ENCODE peak calls at places on chromosomes 2 and 18, in ten cellular contexts. D, W, V, O, T, H, R, F, M and B are unnamed samples.

GRCh38 chr2:159818940-159819339 is 20.9 kb upstream of the CD302 start:
- DNase-seq in D (no peak), W (no peak), V (no peak), O (no peak), T (no peak), H (no peak), R (no peak), F (no peak), M (no peak), B (no peak)

GRCh38 chr2:240688563-240688919 is 3.1 kb upstream of the AQP12A start:
- DNase-seq in D (no peak), W (no peak), V (no peak), O (no peak), T (no peak), H (no peak), R (no peak), F (peak; percentile 53), M (no peak), B (no peak)

GRCh38 chr18:76991021-76991688 is 141.4 kb downstream of the MBP start:
- DNase-seq in D (no peak), W (no peak), V (no peak), O (no peak), T (no peak), H (no peak), R (no peak), F (no peak), M (no peak), B (no peak)

GRCh38 chr2:64768426-64769033 is 114.8 kb upstream of the SERTAD2 start:
- DNase-seq in D (no peak), W (no peak), V (no peak), O (no peak), T (peak; percentile 18), H (no peak), R (no peak), F (no peak), M (no peak), B (no peak)

GRCh38 chr2:99597616-99598015 is 107.8 kb upstream of the REV1 start:
- DNase-seq in D (no peak), W (no peak), V (no peak), O (no peak), T (no peak), H (no peak), R (no peak), F (no peak), M (no peak), B (no peak)

GRCh38 chr18:68874361-68874760 is 76.5 kb downstream of the CCDC102B start:
- DNase-seq in D (no peak), W (no peak), V (no peak), O (no peak), T (no peak), H (peak; percentile 2), R (no peak), F (no peak), M (no peak), B (no peak)

GRCh38 chr2:190407662-190408537 is at the start of gene MFSD6:
- DNase-seq in D (peak; percentile 57), W (peak; percentile 73), V (peak; percentile 63), O (peak; percentile 51), T (peak; percentile 64), H (peak; percentile 79), R (peak; percentile 7), F (peak; percentile 89), M (peak; percentile 69), B (no peak)

GRCh38 chr2:208077286-208077685 is 47.0 kb downstream of the CRYGD start:
- DNase-seq in D (no peak), W (no peak), V (no peak), O (no peak), T (no peak), H (peak; percentile 25), R (no peak), F (no peak), M (no peak), B (no peak)

GRCh38 chr2:216006164-216006663 is 7.1 kb downstream of the MREG start:
- DNase-seq in D (no peak), W (no peak), V (no peak), O (peak; percentile 13), T (peak; percentile 69), H (no peak), R (peak; percentile 88), F (peak; percentile 73), M (peak; percentile 78), B (peak; percentile 85)

GRCh38 chr2:54259413-54260240 is 3.6 kb upstream of the TSPYL6 start:
- DNase-seq in D (no peak), W (no peak), V (no peak), O (no peak), T (no peak), H (no peak), R (peak; percentile 39), F (no peak), M (no peak), B (no peak)

GRCh38 chr2:232492236-232492848 is 4.7 kb upstream of the ECEL1 start:
- DNase-seq in D (no peak), W (peak; percentile 65), V (no peak), O (no peak), T (no peak), H (no peak), R (no peak), F (no peak), M (no peak), B (no peak)

GRCh38 chr2:213846856-213847255 is 562.6 kb downstream of the SPAG16 start:
- DNase-seq in D (no peak), W (no peak), V (no peak), O (no peak), T (peak; percentile 18), H (no peak), R (no peak), F (no peak), M (no peak), B (no peak)